ENCODE peak calls at places on chromosomes 16 and 17, in seven cellular contexts. K, S, Z, C, T, D and F are unnamed samples.
A peak's percentile ranks its signal among the peaks of the same experiment; 100 is the strongest.

GRCh38 chr17:3983945-3984484 is 19.8 kb upstream of the ATP2A3 start:
- DNase-seq in S (no peak), C (no peak), D (no peak), K (no peak), T (no peak), Z (no peak), F (no peak)

GRCh38 chr17:1653735-1654134 is 4.1 kb upstream of the RILP start:
- DNase-seq in K (peak; percentile 63), Z (no peak), D (no peak), T (no peak), S (no peak), C (no peak), F (no peak)

GRCh38 chr17:79741751-79742588 is 11.2 kb downstream of the ENPP7 start:
- DNase-seq in D (peak; percentile 22), K (peak; percentile 92), S (peak; percentile 66), T (peak; percentile 48), C (peak; percentile 50), Z (peak; percentile 85), F (peak; percentile 20)

GRCh38 chr17:1492249-1493206 is at the start of gene MYO1C:
- DNase-seq in S (no peak), Z (peak; percentile 30), K (peak; percentile 84), T (peak; percentile 47), D (no peak), C (no peak), F (no peak)

GRCh38 chr16:55912022-55912421 is 36.8 kb upstream of the CES5A start:
- DNase-seq in D (no peak), T (no peak), C (no peak), Z (no peak), S (no peak), K (no peak), F (no peak)

GRCh38 chr17:33334703-33335102 is 41.6 kb upstream of the ASIC2 start:
- DNase-seq in S (no peak), C (no peak), D (no peak), T (no peak), K (no peak), Z (no peak), F (no peak)

GRCh38 chr17:82665226-82665625 is 17.0 kb upstream of the WDR45B start:
- DNase-seq in D (no peak), T (no peak), K (no peak), S (no peak), C (no peak), Z (no peak), F (no peak)

GRCh38 chr16:50842589-50842988 is 100.7 kb downstream of the CYLD start:
- DNase-seq in T (no peak), C (no peak), K (no peak), Z (no peak), S (no peak), D (no peak), F (no peak)

GRCh38 chr17:34668206-34668605 is 88.8 kb downstream of the TMEM132E start:
- DNase-seq in T (no peak), S (no peak), K (no peak), C (no peak), Z (no peak), D (no peak), F (no peak)

GRCh38 chr17:73634629-73635028 is 9.6 kb downstream of the SDK2 start:
- DNase-seq in K (no peak), C (no peak), S (no peak), T (no peak), D (no peak), Z (no peak), F (no peak)

GRCh38 chr17:46796524-46796923 is 22.0 kb downstream of the WNT3 start:
- DNase-seq in S (no peak), D (no peak), Z (no peak), T (no peak), K (no peak), C (no peak), F (no peak)

GRCh38 chr17:12952012-12952411 is 65.8 kb downstream of the ELAC2 start:
- DNase-seq in Z (no peak), K (no peak), D (no peak), C (no peak), S (no peak), T (no peak), F (no peak)

GRCh38 chr16:633336-634050 is 2.6 kb downstream of the METTL26 start:
- DNase-seq in C (no peak), D (no peak), S (no peak), K (peak; percentile 81), Z (no peak), T (no peak), F (no peak)

GRCh38 chr16:85326113-85326793 is 214.0 kb upstream of the CIBAR2 start:
- DNase-seq in T (no peak), S (no peak), K (no peak), D (no peak), Z (no peak), C (no peak), F (no peak)

GRCh38 chr17:8108972-8109668 is 9.2 kb downstream of the ALOXE3 start:
- DNase-seq in Z (no peak), S (no peak), D (no peak), C (no peak), T (no peak), K (no peak), F (no peak)

GRCh38 chr17:74737299-74738050 is 419 bp downstream of the RAB37 start:
- DNase-seq in S (peak; percentile 33), T (no peak), K (peak; percentile 88), D (peak; percentile 20), Z (peak; percentile 64), C (peak; percentile 36), F (no peak)

GRCh38 chr16:48383204-48383876 is 1.9 kb downstream of the SIAH1 start:
- DNase-seq in T (no peak), C (no peak), S (no peak), Z (no peak), D (no peak), K (no peak), F (no peak)

GRCh38 chr16:49491736-49492089 is 118.1 kb downstream of the C16orf78 start:
- DNase-seq in T (peak; percentile 46), K (peak; percentile 83), Z (no peak), C (no peak), D (no peak), S (no peak), F (no peak)

GRCh38 chr16:86252596-86252995 is 257.7 kb upstream of the FOXF1 start:
- DNase-seq in K (peak; percentile 52), S (no peak), D (no peak), T (no peak), Z (no peak), C (no peak), F (no peak)

GRCh38 chr16:68473358-68474064 is 25.2 kb upstream of the SMPD3 start:
- DNase-seq in K (no peak), T (no peak), D (no peak), C (no peak), S (no peak), Z (no peak), F (no peak)

GRCh38 chr16:73864868-73865267 is 431.7 kb upstream of the PSMD7 start:
- DNase-seq in D (no peak), S (no peak), Z (no peak), K (no peak), C (no peak), T (no peak), F (no peak)

GRCh38 chr17:77899494-77899893 is 59.0 kb upstream of the TNRC6C start:
- DNase-seq in C (no peak), Z (no peak), D (no peak), S (no peak), K (no peak), T (no peak), F (no peak)

GRCh38 chr17:67262420-67262819 is 17.4 kb upstream of the HELZ start:
- DNase-seq in C (no peak), D (no peak), K (no peak), T (no peak), S (no peak), Z (no peak), F (no peak)

GRCh38 chr16:71467810-71468209 is 5.8 kb upstream of the ZNF23 start:
- DNase-seq in Z (peak; percentile 69), T (no peak), D (no peak), K (no peak), S (peak; percentile 25), C (peak; percentile 3), F (no peak)